ENCODE peak calls at places on chromosome 4, in nine cellular contexts. One of them, this sample, is unnamed.
A peak's percentile ranks its signal among the peaks of the same experiment; 100 is the strongest.

GRCh38 chr4:80713409-80713808 is 317.1 kb upstream of the BMP3 start:
- DNase-seq in prostate gland: no peak
- DNase-seq in foreskin fibroblast: no peak
- DNase-seq in coronary artery: no peak
- DNase-seq in cardiac muscle cell: no peak
- DNase-seq in tibial artery: no peak
- DNase-seq in upper lobe of left lung: no peak
- DNase-seq in A549: no peak
- DNase-seq in CD8-positive, alpha-beta memory T cell: no peak
- DNase-seq in this sample: no peak

GRCh38 chr4:158856852-158857251 is 88.0 kb downstream of the FNIP2 start:
- DNase-seq in upper lobe of left lung: no peak
- DNase-seq in CD8-positive, alpha-beta memory T cell: no peak
- DNase-seq in coronary artery: no peak
- DNase-seq in tibial artery: no peak
- DNase-seq in cardiac muscle cell: peak; percentile 20
- DNase-seq in prostate gland: no peak
- DNase-seq in foreskin fibroblast: peak; percentile 71
- DNase-seq in A549: no peak
- DNase-seq in this sample: no peak

GRCh38 chr4:123505077-123505456 is 108.5 kb downstream of the SPRY1 start:
- DNase-seq in A549: no peak
- DNase-seq in tibial artery: no peak
- DNase-seq in CD8-positive, alpha-beta memory T cell: no peak
- DNase-seq in coronary artery: no peak
- DNase-seq in upper lobe of left lung: no peak
- DNase-seq in prostate gland: no peak
- DNase-seq in cardiac muscle cell: peak; percentile 10
- DNase-seq in foreskin fibroblast: no peak
- DNase-seq in this sample: no peak

GRCh38 chr4:73679836-73680235 is 59.6 kb upstream of the RASSF6 start:
- DNase-seq in prostate gland: no peak
- DNase-seq in A549: no peak
- DNase-seq in coronary artery: no peak
- DNase-seq in CD8-positive, alpha-beta memory T cell: no peak
- DNase-seq in upper lobe of left lung: no peak
- DNase-seq in cardiac muscle cell: no peak
- DNase-seq in foreskin fibroblast: peak; percentile 71
- DNase-seq in tibial artery: no peak
- DNase-seq in this sample: no peak

GRCh38 chr4:148094149-148094548 is 348.1 kb downstream of the NR3C2 start:
- DNase-seq in upper lobe of left lung: no peak
- DNase-seq in cardiac muscle cell: no peak
- DNase-seq in CD8-positive, alpha-beta memory T cell: no peak
- DNase-seq in foreskin fibroblast: no peak
- DNase-seq in A549: no peak
- DNase-seq in coronary artery: no peak
- DNase-seq in prostate gland: no peak
- DNase-seq in tibial artery: no peak
- DNase-seq in this sample: no peak

GRCh38 chr4:149426461-149426860 is 389.2 kb downstream of the IQCM start:
- DNase-seq in upper lobe of left lung: no peak
- DNase-seq in foreskin fibroblast: peak; percentile 30
- DNase-seq in coronary artery: no peak
- DNase-seq in tibial artery: no peak
- DNase-seq in cardiac muscle cell: no peak
- DNase-seq in prostate gland: no peak
- DNase-seq in A549: no peak
- DNase-seq in CD8-positive, alpha-beta memory T cell: no peak
- DNase-seq in this sample: no peak

GRCh38 chr4:10949039-10949728 is 264.6 kb upstream of the CLNK start:
- DNase-seq in foreskin fibroblast: no peak
- DNase-seq in upper lobe of left lung: no peak
- DNase-seq in tibial artery: no peak
- DNase-seq in coronary artery: no peak
- DNase-seq in CD8-positive, alpha-beta memory T cell: no peak
- DNase-seq in prostate gland: no peak
- DNase-seq in A549: no peak
- DNase-seq in cardiac muscle cell: no peak
- DNase-seq in this sample: no peak

GRCh38 chr4:86755388-86755787 is 93.8 kb downstream of the SLC10A6 start:
- DNase-seq in foreskin fibroblast: no peak
- DNase-seq in prostate gland: no peak
- DNase-seq in tibial artery: no peak
- DNase-seq in A549: no peak
- DNase-seq in CD8-positive, alpha-beta memory T cell: no peak
- DNase-seq in cardiac muscle cell: no peak
- DNase-seq in upper lobe of left lung: no peak
- DNase-seq in coronary artery: no peak
- DNase-seq in this sample: no peak

GRCh38 chr4:107153956-107154355 is 117.8 kb upstream of the DKK2 start:
- DNase-seq in A549: no peak
- DNase-seq in foreskin fibroblast: no peak
- DNase-seq in cardiac muscle cell: no peak
- DNase-seq in CD8-positive, alpha-beta memory T cell: no peak
- DNase-seq in coronary artery: no peak
- DNase-seq in prostate gland: no peak
- DNase-seq in tibial artery: no peak
- DNase-seq in upper lobe of left lung: no peak
- DNase-seq in this sample: no peak

GRCh38 chr4:3747582-3747906 is 18.6 kb upstream of the ADRA2C start:
- DNase-seq in CD8-positive, alpha-beta memory T cell: no peak
- DNase-seq in prostate gland: no peak
- DNase-seq in foreskin fibroblast: peak; percentile 20
- DNase-seq in upper lobe of left lung: peak; percentile 29
- DNase-seq in tibial artery: no peak
- DNase-seq in cardiac muscle cell: peak; percentile 49
- DNase-seq in A549: no peak
- DNase-seq in coronary artery: no peak
- DNase-seq in this sample: no peak

GRCh38 chr4:57131849-57132745 is 21.9 kb upstream of the IGFBP7 start:
- DNase-seq in foreskin fibroblast: peak; percentile 24
- DNase-seq in coronary artery: no peak
- DNase-seq in A549: no peak
- DNase-seq in cardiac muscle cell: peak; percentile 11
- DNase-seq in prostate gland: peak; percentile 65
- DNase-seq in upper lobe of left lung: no peak
- DNase-seq in CD8-positive, alpha-beta memory T cell: no peak
- DNase-seq in tibial artery: no peak
- DNase-seq in this sample: peak; percentile 85

GRCh38 chr4:125316391-125316780 is 1.6 kb downstream of the FAT4 start:
- DNase-seq in cardiac muscle cell: peak; percentile 34
- DNase-seq in CD8-positive, alpha-beta memory T cell: no peak
- DNase-seq in foreskin fibroblast: no peak
- DNase-seq in prostate gland: peak; percentile 8
- DNase-seq in A549: peak; percentile 18
- DNase-seq in coronary artery: peak; percentile 77
- DNase-seq in tibial artery: peak; percentile 51
- DNase-seq in upper lobe of left lung: peak; percentile 85
- DNase-seq in this sample: no peak

GRCh38 chr4:182449960-182450359 is 206.8 kb downstream of the TENM3 start:
- DNase-seq in CD8-positive, alpha-beta memory T cell: no peak
- DNase-seq in tibial artery: no peak
- DNase-seq in foreskin fibroblast: peak; percentile 10
- DNase-seq in A549: no peak
- DNase-seq in coronary artery: no peak
- DNase-seq in prostate gland: no peak
- DNase-seq in upper lobe of left lung: no peak
- DNase-seq in cardiac muscle cell: no peak
- DNase-seq in this sample: no peak

GRCh38 chr4:211033-211511 is 86.8 kb downstream of the ZNF718 start:
- DNase-seq in CD8-positive, alpha-beta memory T cell: no peak
- DNase-seq in foreskin fibroblast: no peak
- DNase-seq in tibial artery: no peak
- DNase-seq in upper lobe of left lung: no peak
- DNase-seq in cardiac muscle cell: no peak
- DNase-seq in coronary artery: no peak
- DNase-seq in prostate gland: no peak
- DNase-seq in A549: no peak
- DNase-seq in this sample: no peak

GRCh38 chr4:212438-213174 is 88.3 kb downstream of the ZNF718 start:
- DNase-seq in upper lobe of left lung: peak; percentile 85
- DNase-seq in tibial artery: peak; percentile 66
- DNase-seq in prostate gland: peak; percentile 52
- DNase-seq in foreskin fibroblast: peak; percentile 94
- DNase-seq in A549: no peak
- DNase-seq in CD8-positive, alpha-beta memory T cell: no peak
- DNase-seq in coronary artery: peak; percentile 92
- DNase-seq in cardiac muscle cell: peak; percentile 87
- DNase-seq in this sample: no peak

GRCh38 chr4:217891-218290 is 87.4 kb downstream of the ZNF732 start:
- DNase-seq in coronary artery: no peak
- DNase-seq in prostate gland: no peak
- DNase-seq in cardiac muscle cell: no peak
- DNase-seq in tibial artery: no peak
- DNase-seq in foreskin fibroblast: no peak
- DNase-seq in A549: no peak
- DNase-seq in upper lobe of left lung: no peak
- DNase-seq in CD8-positive, alpha-beta memory T cell: no peak
- DNase-seq in this sample: no peak

DNA sequence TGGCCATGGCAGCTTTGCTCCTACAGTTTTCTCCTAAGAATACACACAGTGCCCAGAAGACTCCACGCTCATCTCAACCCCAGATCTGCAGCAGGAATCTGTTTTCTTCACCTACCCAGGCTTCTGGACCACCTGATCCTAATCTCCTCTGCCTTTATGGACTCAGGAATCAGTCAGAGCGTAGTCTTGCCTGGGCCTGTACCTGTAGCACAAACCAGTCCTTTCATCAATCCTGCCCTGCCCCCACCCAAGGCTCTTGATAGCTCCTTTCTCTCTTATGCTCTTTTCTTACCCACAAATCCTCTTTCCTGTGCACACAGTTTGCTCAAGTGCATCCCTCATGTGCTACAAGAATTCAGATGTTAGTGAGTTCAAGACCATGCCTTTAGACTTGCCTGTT is 89.7 kb downstream of the ZNF718 start:
- DNase-seq in foreskin fibroblast: no peak
- DNase-seq in upper lobe of left lung: no peak
- DNase-seq in coronary artery: no peak
- DNase-seq in prostate gland: no peak
- DNase-seq in cardiac muscle cell: no peak
- DNase-seq in A549: no peak
- DNase-seq in tibial artery: no peak
- DNase-seq in CD8-positive, alpha-beta memory T cell: no peak
- DNase-seq in this sample: no peak
- H3K4me3 ChIP-seq in foreskin fibroblast: no peak overlapping the region
- H3K4me3 ChIP-seq in upper lobe of left lung: no peak overlapping the region
- H3K4me3 ChIP-seq in coronary artery: peak overlapping the region; percentile 83
- H3K4me3 ChIP-seq in prostate gland: no peak overlapping the region
- H3K4me3 ChIP-seq in cardiac muscle cell: no peak overlapping the region
- H3K4me3 ChIP-seq in A549: no peak overlapping the region
- H3K4me3 ChIP-seq in tibial artery: no peak overlapping the region
- H3K4me3 ChIP-seq in CD8-positive, alpha-beta memory T cell: no peak overlapping the region
- H3K4me3 ChIP-seq in this sample: no peak overlapping the region

DNA sequence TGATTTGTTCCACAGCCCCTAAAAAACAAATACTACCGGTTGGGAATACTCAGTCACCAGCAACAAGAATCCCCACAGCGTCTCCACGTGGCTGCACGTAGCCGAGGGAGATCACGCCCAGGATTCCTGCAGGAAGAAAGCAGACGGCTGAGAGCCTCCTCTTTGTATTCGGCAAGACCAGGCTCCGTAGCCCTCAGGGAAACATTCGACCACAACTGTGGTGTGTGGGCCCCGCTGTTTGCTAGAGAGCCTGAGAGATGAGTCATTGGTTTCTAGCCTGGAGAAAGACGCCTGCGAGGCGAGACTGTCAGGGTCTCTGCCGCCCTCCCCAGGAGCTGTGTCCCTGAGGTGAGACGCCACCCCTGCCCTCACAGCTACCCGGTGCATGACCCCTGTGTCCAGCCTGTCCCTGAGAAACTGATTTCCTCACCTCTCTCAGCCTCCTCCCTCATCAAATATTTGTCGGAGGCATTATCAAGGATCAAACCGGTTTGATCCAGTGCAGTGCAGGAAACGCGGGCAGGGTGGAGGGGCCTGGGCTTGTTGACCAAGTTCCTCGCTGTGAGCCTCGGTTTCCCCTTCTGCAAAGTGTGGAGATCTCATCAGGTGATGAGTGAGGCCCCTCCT is 4.7 kb upstream of the S100P start:
- DNase-seq in foreskin fibroblast: peak; percentile 91
- DNase-seq in cardiac muscle cell: no peak
- DNase-seq in tibial artery: no peak
- DNase-seq in A549: peak; percentile 77
- DNase-seq in prostate gland: peak; percentile 34
- DNase-seq in upper lobe of left lung: no peak
- DNase-seq in CD8-positive, alpha-beta memory T cell: peak; percentile 90
- DNase-seq in coronary artery: no peak
- DNase-seq in this sample: no peak
- H3K4me3 ChIP-seq in foreskin fibroblast: no peak overlapping the region
- H3K4me3 ChIP-seq in cardiac muscle cell: no peak overlapping the region
- H3K4me3 ChIP-seq in tibial artery: no peak overlapping the region
- H3K4me3 ChIP-seq in A549: no peak overlapping the region
- H3K4me3 ChIP-seq in prostate gland: no peak overlapping the region
- H3K4me3 ChIP-seq in upper lobe of left lung: peak overlapping the region; percentile 20
- H3K4me3 ChIP-seq in CD8-positive, alpha-beta memory T cell: peak overlapping the region; percentile 57
- H3K4me3 ChIP-seq in coronary artery: peak overlapping the region; percentile 25
- H3K4me3 ChIP-seq in this sample: no peak overlapping the region

DNA sequence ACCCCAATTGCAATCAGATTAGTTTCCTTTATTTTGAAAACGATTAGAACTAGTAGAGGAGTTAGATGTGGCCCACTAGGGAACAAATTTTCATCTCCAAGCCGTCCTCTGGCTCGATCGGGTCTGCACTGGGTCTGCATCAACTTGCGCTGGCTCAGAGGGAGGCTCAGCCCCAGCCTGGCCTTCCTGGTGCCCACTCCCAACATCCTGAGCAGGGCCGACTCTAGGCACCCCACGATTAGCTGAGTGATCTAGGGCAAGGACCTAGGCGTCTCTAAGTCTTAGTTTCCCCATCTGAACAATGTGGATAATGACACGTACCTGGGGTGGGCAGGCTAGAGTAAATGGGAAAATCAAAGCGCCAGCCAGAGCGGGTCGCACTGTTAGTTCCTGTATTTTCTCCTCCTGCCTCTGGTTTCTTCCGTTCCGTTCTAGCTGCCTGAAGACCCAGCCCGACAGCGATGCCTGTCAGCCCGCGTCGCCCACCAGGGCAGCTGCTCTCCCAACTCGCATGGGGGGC is 7.7 kb upstream of the HAND2 start:
- DNase-seq in CD8-positive, alpha-beta memory T cell: no peak
- DNase-seq in coronary artery: no peak
- DNase-seq in upper lobe of left lung: no peak
- DNase-seq in tibial artery: no peak
- DNase-seq in foreskin fibroblast: no peak
- DNase-seq in cardiac muscle cell: no peak
- DNase-seq in prostate gland: no peak
- DNase-seq in A549: no peak
- DNase-seq in this sample: no peak
- H3K4me3 ChIP-seq in CD8-positive, alpha-beta memory T cell: no peak overlapping the region
- H3K4me3 ChIP-seq in coronary artery: peak overlapping the region; percentile 71
- H3K4me3 ChIP-seq in upper lobe of left lung: peak overlapping the region; percentile 40
- H3K4me3 ChIP-seq in tibial artery: peak overlapping the region; percentile 56
- H3K4me3 ChIP-seq in foreskin fibroblast: peak overlapping the region; percentile 34
- H3K4me3 ChIP-seq in cardiac muscle cell: peak overlapping the region; percentile 16
- H3K4me3 ChIP-seq in prostate gland: no peak overlapping the region
- H3K4me3 ChIP-seq in A549: no peak overlapping the region
- H3K4me3 ChIP-seq in this sample: no peak overlapping the region

DNA sequence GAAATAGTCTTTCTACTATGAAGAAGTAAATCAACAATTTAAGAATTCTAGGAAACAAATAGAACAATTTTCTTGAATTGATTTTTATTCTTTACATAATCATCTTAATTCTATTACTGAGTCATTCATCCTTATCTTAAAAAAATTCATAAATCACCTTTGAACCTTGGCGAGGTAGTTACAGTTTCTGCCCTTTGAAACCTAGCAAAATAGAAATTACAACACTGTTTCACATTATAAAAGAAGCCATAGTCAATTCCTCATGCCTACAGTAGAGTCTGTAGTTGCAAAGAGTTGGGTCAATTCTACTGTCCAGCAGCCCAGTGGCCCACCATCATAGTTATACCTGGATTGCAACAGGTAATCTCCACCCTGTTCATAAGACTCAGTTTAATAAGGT is 7.3 kb downstream of the SMIM31 start:
- DNase-seq in tibial artery: no peak
- DNase-seq in coronary artery: no peak
- DNase-seq in foreskin fibroblast: no peak
- DNase-seq in CD8-positive, alpha-beta memory T cell: no peak
- DNase-seq in cardiac muscle cell: no peak
- DNase-seq in prostate gland: no peak
- DNase-seq in A549: no peak
- DNase-seq in upper lobe of left lung: no peak
- DNase-seq in this sample: no peak
- H3K4me3 ChIP-seq in tibial artery: no peak overlapping the region
- H3K4me3 ChIP-seq in coronary artery: no peak overlapping the region
- H3K4me3 ChIP-seq in foreskin fibroblast: no peak overlapping the region
- H3K4me3 ChIP-seq in CD8-positive, alpha-beta memory T cell: no peak overlapping the region
- H3K4me3 ChIP-seq in cardiac muscle cell: no peak overlapping the region
- H3K4me3 ChIP-seq in prostate gland: no peak overlapping the region
- H3K4me3 ChIP-seq in A549: no peak overlapping the region
- H3K4me3 ChIP-seq in upper lobe of left lung: no peak overlapping the region
- H3K4me3 ChIP-seq in this sample: no peak overlapping the region

This sample was measured in LNCaP clone FGC.